ENCODE peak calls at places on chromosomes 2 and 18, in five cellular contexts. P, F, K, H and W are unnamed samples.

GRCh38 chr2:150403457-150403856 is 84.0 kb downstream of the RND3 start:
- DNase-seq in F (no peak), P (no peak), H (no peak), K (peak), W (no peak)

GRCh38 chr2:152715112-152715511 is 2.1 kb downstream of the PRPF40A start:
- DNase-seq in K (no peak), P (no peak), H (no peak), F (no peak), W (no peak)

GRCh38 chr2:59333007-59333406 is 1091.9 kb upstream of the FANCL start:
- DNase-seq in F (no peak), P (no peak), H (no peak), K (no peak), W (no peak)

GRCh38 chr2:128379021-128380005 is 60.6 kb upstream of the HS6ST1 start:
- DNase-seq in K (no peak), H (no peak), F (no peak), P (peak), W (peak)

GRCh38 chr2:147177449-147177848 is 667.4 kb upstream of the ACVR2A start:
- DNase-seq in K (no peak), F (no peak), P (no peak), H (no peak), W (peak)

GRCh38 chr2:118774458-118775133 is 72.9 kb downstream of the EN1 start:
- DNase-seq in P (no peak), H (peak), K (peak), F (peak), W (no peak)

GRCh38 chr18:67109535-67109934 is 407.0 kb downstream of the DSEL start:
- DNase-seq in H (no peak), K (no peak), P (no peak), F (no peak), W (no peak)

GRCh38 chr2:109487237-109487869 is 126.4 kb downstream of the SEPTIN10 start:
- DNase-seq in P (no peak), H (peak), F (peak), K (no peak), W (no peak)

GRCh38 chr2:60925994-60926750 is 44.8 kb downstream of the REL start:
- DNase-seq in P (no peak), F (no peak), K (no peak), H (peak), W (no peak)

GRCh38 chr2:74474899-74475298 is 2.4 kb upstream of the MRPL53 start:
- DNase-seq in F (no peak), H (peak), P (no peak), K (no peak), W (no peak)

GRCh38 chr2:202009563-202009962 is 24.1 kb upstream of the FZD7 start:
- DNase-seq in F (no peak), H (no peak), P (no peak), K (no peak), W (no peak)